ENCODE peak calls at places on chromosomes 12 and 14, in nine cellular contexts. Y is Daoy, C is psoas muscle, G is neuronal stem cell, Z is non-pigmented ciliary epithelial cell, W is ovary, D is trophoblast cell, M is LoVo, K is left ventricle myocardium inferior. V is an unnamed sample.

GRCh38 chr12:65830305-65830704 is 6.0 kb downstream of the HMGA2 start:
- DNase-seq in Y (no peak), C (no peak), G (no peak), Z (no peak), W (no peak), D (no peak), M (no peak), K (no peak), V (no peak)

GRCh38 chr12:87259405-87259804 is 769.8 kb downstream of the C12orf50 start:
- DNase-seq in Y (no peak), C (no peak), G (no peak), Z (no peak), W (no peak), D (no peak), M (no peak), K (no peak), V (no peak)

GRCh38 chr14:105146181-105146975 is 22.2 kb downstream of the JAG2 start:
- DNase-seq in Y (no peak), C (peak), G (no peak), Z (no peak), W (peak), D (no peak), M (no peak), K (peak), V (no peak)

GRCh38 chr14:55458800-55459577 is 18.6 kb upstream of the TBPL2 start:
- DNase-seq in Y (peak), C (no peak), G (no peak), Z (no peak), W (no peak), D (no peak), M (no peak), K (no peak), V (no peak)

GRCh38 chr14:75969891-75970290 is 11.9 kb downstream of the TGFB3 start:
- DNase-seq in Y (peak), C (no peak), G (no peak), Z (no peak), W (no peak), D (no peak), M (no peak), K (no peak), V (peak)

GRCh38 chr12:77058740-77059139 is 6.6 kb downstream of the E2F7 start:
- DNase-seq in Y (no peak), C (no peak), G (no peak), Z (no peak), W (no peak), D (no peak), M (no peak), K (no peak), V (no peak)

GRCh38 chr14:68510201-68510600 is 282.7 kb downstream of the ZFP36L1 start:
- DNase-seq in Y (peak), C (peak), G (no peak), Z (peak), W (peak), D (no peak), M (no peak), K (peak), V (peak)

GRCh38 chr14:91946313-91947195 is 940 bp downstream of the FBLN5 start:
- DNase-seq in Y (no peak), C (no peak), G (no peak), Z (no peak), W (no peak), D (no peak), M (no peak), K (no peak), V (peak)

GRCh38 chr12:95336387-95337067 is 118.9 kb downstream of the VEZT start:
- DNase-seq in Y (peak), C (peak), G (peak), Z (peak), W (peak), D (no peak), M (no peak), K (peak), V (peak)

GRCh38 chr14:73945159-73945670 is 4.7 kb downstream of the FAM161B start:
- DNase-seq in Y (no peak), C (no peak), G (no peak), Z (no peak), W (no peak), D (no peak), M (peak), K (no peak), V (no peak)

GRCh38 chr12:62533755-62534107 is 67.1 kb downstream of the MON2 start:
- DNase-seq in Y (no peak), C (no peak), G (no peak), Z (no peak), W (no peak), D (no peak), M (no peak), K (no peak), V (no peak)

GRCh38 chr12:65810036-65810435 is 14.2 kb upstream of the HMGA2 start:
- DNase-seq in Y (no peak), C (no peak), G (no peak), Z (no peak), W (no peak), D (no peak), M (no peak), K (no peak), V (no peak)

GRCh38 chr12:118513554-118513953 is 137.2 kb downstream of the SUDS3 start:
- DNase-seq in Y (no peak), C (no peak), G (no peak), Z (no peak), W (no peak), D (peak), M (no peak), K (no peak), V (no peak)

GRCh38 chr14:22380511-22381455 is 208.2 kb downstream of the DAD1 start:
- DNase-seq in Y (no peak), C (no peak), G (no peak), Z (no peak), W (no peak), D (no peak), M (no peak), K (no peak), V (no peak)

GRCh38 chr12:94170690-94171594 is 22.6 kb downstream of the PLXNC1 start:
- DNase-seq in Y (no peak), C (no peak), G (no peak), Z (no peak), W (no peak), D (no peak), M (no peak), K (peak), V (no peak)